ENCODE peak calls at places on chromosomes 4 and X, in six cellular contexts. D is H1, E is SK-N-SH, T is HepG2, J is K562, P is GM12878. Q is an unnamed sample.

GRCh38 chrX:1452497-1453389 is at the start of gene ASMTL:
- DNase-seq in T (peak; percentile 93), J (peak; percentile 92), P (peak; percentile 91), D (peak; percentile 100), E (peak; percentile 99), Q (peak; percentile 80)

GRCh38 chr4:41992967-41993857 is 2.9 kb downstream of the SLC30A9 start:
- DNase-seq in T (no peak), D (no peak), J (no peak), E (no peak), P (no peak), Q (no peak)

GRCh38 chr4:41437264-41437566 is 100.7 kb upstream of the LIMCH1 start:
- DNase-seq in P (no peak), T (no peak), J (no peak), D (no peak), E (no peak), Q (no peak)

GRCh38 chr4:105140684-105141490 is 5.8 kb upstream of the TET2 start:
- DNase-seq in J (peak; percentile 12), P (no peak), T (peak; percentile 54), D (no peak), E (peak; percentile 55), Q (no peak)

GRCh38 chrX:109347618-109348017 is 134.3 kb downstream of the GUCY2F start:
- DNase-seq in P (no peak), T (no peak), J (no peak), D (no peak), E (no peak), Q (peak; percentile 12)

GRCh38 chrX:72576161-72576896 is 3.7 kb upstream of the HDAC8 start:
- DNase-seq in P (no peak), D (no peak), J (no peak), T (peak; percentile 1), E (no peak), Q (peak; percentile 35)

GRCh38 chr4:141020801-141021261 is 112.4 kb downstream of the RNF150 start:
- DNase-seq in E (no peak), J (no peak), P (no peak), T (no peak), D (no peak), Q (no peak)

GRCh38 chr4:124321370-124321769 is 391.2 kb downstream of the ANKRD50 start:
- DNase-seq in E (no peak), P (no peak), D (no peak), J (no peak), T (no peak), Q (no peak)

GRCh38 chr4:98092833-98093439 is 50.3 kb downstream of the STPG2 start:
- DNase-seq in J (no peak), P (no peak), T (peak; percentile 9), D (no peak), E (no peak), Q (no peak)

GRCh38 chrX:72245461-72246089 is 6.7 kb upstream of the ERCC6L start:
- DNase-seq in D (no peak), T (peak; percentile 37), J (peak; percentile 67), E (peak; percentile 79), P (no peak), Q (no peak)

GRCh38 chr4:8602686-8603430 is 10.3 kb downstream of the CPZ start:
- DNase-seq in J (no peak), P (no peak), E (no peak), T (no peak), D (no peak), Q (no peak)

GRCh38 chr4:786861-787300 is 39.0 kb downstream of the CPLX1 start:
- DNase-seq in J (no peak), T (no peak), P (no peak), E (peak; percentile 44), D (no peak), Q (no peak)

GRCh38 chrX:31706456-31706855 is 634.6 kb upstream of the FTHL17 start:
- DNase-seq in P (no peak), E (no peak), J (no peak), T (no peak), D (no peak), Q (no peak)

GRCh38 chr4:141028024-141028529 is 105.2 kb downstream of the RNF150 start:
- DNase-seq in E (peak; percentile 35), T (no peak), P (no peak), J (no peak), D (no peak), Q (no peak)

GRCh38 chr4:143599827-143600226 is 86.3 kb downstream of the SMARCA5 start:
- DNase-seq in D (no peak), P (no peak), J (no peak), E (no peak), T (no peak), Q (no peak)

GRCh38 chrX:1484638-1485019 is 31.9 kb upstream of the ASMTL start:
- DNase-seq in J (no peak), D (no peak), P (no peak), T (no peak), E (no peak), Q (no peak)

GRCh38 chrX:19649227-19650009 is 134.1 kb upstream of the MAP3K15 start:
- DNase-seq in D (no peak), T (no peak), J (no peak), E (no peak), P (no peak), Q (no peak)

GRCh38 chr4:74487771-74488170 is 42.8 kb downstream of the AREG start:
- DNase-seq in P (no peak), D (no peak), E (no peak), J (no peak), T (no peak), Q (no peak)

GRCh38 chr4:15198070-15198727 is 195.9 kb downstream of the CPEB2 start:
- DNase-seq in D (no peak), T (no peak), P (no peak), J (no peak), E (no peak), Q (no peak)

GRCh38 chr4:15201782-15202181 is 199.5 kb downstream of the CPEB2 start:
- DNase-seq in E (no peak), J (no peak), P (no peak), T (no peak), D (no peak), Q (no peak)

GRCh38 chr4:15202481-15202880 is 200.2 kb downstream of the CPEB2 start:
- DNase-seq in D (no peak), E (no peak), P (no peak), J (no peak), T (no peak), Q (no peak)

GRCh38 chr4:15194520-15194919 is 192.2 kb downstream of the CPEB2 start:
- DNase-seq in E (no peak), P (no peak), D (no peak), J (no peak), T (no peak), Q (no peak)

GRCh38 chr4:15197005-15197404 is 194.7 kb downstream of the CPEB2 start:
- DNase-seq in D (no peak), E (peak; percentile 35), P (no peak), J (no peak), T (peak; percentile 23), Q (no peak)
- TF ChIP-seq CTCF in D (no peak), E (peak; percentile 38), P (no peak), J (peak; percentile 28), T (peak; percentile 54), Q (no peak)

DNA sequence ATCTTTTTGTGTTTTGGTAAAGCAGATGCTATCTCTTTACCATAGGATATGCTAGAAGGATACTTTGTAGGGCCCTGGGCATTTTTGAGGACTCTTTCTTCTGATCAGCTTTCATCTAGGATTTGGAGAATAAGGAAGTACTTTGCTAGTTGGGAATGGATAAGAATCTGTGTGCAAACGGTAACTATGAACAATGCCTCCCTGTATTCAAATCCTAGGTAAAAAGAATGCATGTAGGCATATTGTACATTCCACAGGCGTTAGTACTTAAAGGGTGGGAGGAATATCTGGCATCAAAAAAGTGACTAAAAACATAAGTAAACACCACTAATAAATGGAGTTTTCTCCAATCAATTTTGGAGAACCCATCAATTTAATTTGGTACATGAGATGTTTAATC is 59.7 kb downstream of the SH3BGRL start:
- DNase-seq in J (no peak), T (peak; percentile 4), E (no peak), D (no peak), P (no peak), Q (no peak)
- H3K27ac ChIP-seq in J (no peak overlapping the region), T (no peak overlapping the region), E (no peak overlapping the region), D (no peak overlapping the region), P (no peak overlapping the region), Q (no peak overlapping the region)

GRCh38 chr4:16665942-16666586 is 232.4 kb downstream of the LDB2 start:
- DNase-seq in T (no peak), D (no peak), E (no peak), P (no peak), J (no peak), Q (no peak)

GRCh38 chr4:16674133-16674532 is 224.3 kb downstream of the LDB2 start:
- DNase-seq in E (peak; percentile 58), D (no peak), J (no peak), P (no peak), T (no peak), Q (no peak)

GRCh38 chr4:16667464-16667863 is 231.0 kb downstream of the LDB2 start:
- DNase-seq in E (no peak), P (no peak), J (no peak), T (no peak), D (no peak), Q (no peak)

GRCh38 chr4:16670726-16671125 is 227.7 kb downstream of the LDB2 start:
- DNase-seq in D (no peak), P (no peak), T (no peak), J (no peak), E (no peak), Q (no peak)

GRCh38 chr4:16669036-16669435 is 229.4 kb downstream of the LDB2 start:
- DNase-seq in J (no peak), D (no peak), P (no peak), E (no peak), T (no peak), Q (no peak)
- TF ChIP-seq GABPA in J (no peak), D (no peak), P (no peak), E (no peak), T (no peak), Q (no peak)

GRCh38 chr4:121229993-121230392 is 65.9 kb upstream of the TNIP3 start:
- DNase-seq in J (no peak), P (no peak), T (no peak), D (no peak), E (no peak), Q (no peak)

GRCh38 chr4:121226362-121226761 is 62.2 kb upstream of the TNIP3 start:
- DNase-seq in D (no peak), T (no peak), J (no peak), E (no peak), P (no peak), Q (no peak)

GRCh38 chr4:121221608-121222007 is 57.5 kb upstream of the TNIP3 start:
- DNase-seq in E (no peak), P (no peak), D (no peak), T (no peak), J (no peak), Q (no peak)

GRCh38 chr4:121228851-121229250 is 64.7 kb upstream of the TNIP3 start:
- DNase-seq in E (no peak), J (no peak), P (no peak), T (no peak), D (no peak), Q (no peak)

DNA sequence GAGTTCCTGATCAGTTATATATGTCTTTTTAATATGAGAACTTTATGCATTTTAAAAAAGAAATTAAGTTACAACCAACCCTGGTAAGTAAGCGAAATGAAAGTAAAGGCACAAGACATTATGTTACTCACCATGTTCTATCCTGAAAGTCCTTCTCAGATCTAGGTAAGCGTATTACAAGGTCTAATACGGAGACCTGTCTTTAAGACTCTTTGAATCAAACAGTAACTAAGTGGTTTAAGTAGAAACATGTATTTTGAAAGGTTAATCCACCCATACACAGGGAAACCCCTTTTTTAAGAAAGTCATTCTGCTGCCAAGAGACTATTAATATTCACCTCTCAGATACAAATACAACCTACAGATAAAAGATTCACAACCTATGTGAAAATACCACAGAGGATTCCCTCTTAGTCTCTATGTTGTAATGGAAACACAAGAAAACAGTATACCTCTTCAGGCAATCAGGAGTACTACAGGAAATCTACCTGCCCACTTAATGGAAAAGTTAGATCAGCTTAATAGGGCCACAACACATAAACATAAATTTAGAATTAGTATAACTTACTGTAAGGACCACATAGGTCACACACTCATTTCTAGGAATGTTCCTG is 63.2 kb upstream of the TNIP3 start:
- DNase-seq in E (no peak), J (no peak), P (peak; percentile 24), D (no peak), T (no peak), Q (no peak)
- TF ChIP-seq CTCF in E (no peak), J (no peak), P (no peak), D (no peak), T (no peak), Q (no peak)